ENCODE peak calls at places on chromosomes 3 and 15, in nine cellular contexts. L, N, Q, W, U, T, F, D and I are unnamed samples.

GRCh38 chr3:157475921-157476395 is 27.3 kb downstream of the VEPH1 start:
- DNase-seq in L (no peak), N (peak), Q (no peak), W (no peak), U (no peak), T (no peak), F (peak), D (no peak), I (peak)

GRCh38 chr15:77409259-77410156 is 10.4 kb downstream of the PEAK1 start:
- DNase-seq in L (no peak), N (no peak), Q (no peak), W (no peak), U (no peak), T (no peak), F (no peak), D (no peak), I (peak)

GRCh38 chr15:61033938-61034792 is 194.9 kb downstream of the RORA start:
- DNase-seq in L (no peak), N (no peak), Q (no peak), W (no peak), U (no peak), T (no peak), F (no peak), D (no peak), I (no peak)

GRCh38 chr15:87167055-87167454 is 1087.4 kb downstream of the AGBL1 start:
- DNase-seq in L (no peak), N (peak), Q (no peak), W (no peak), U (no peak), T (no peak), F (peak), D (no peak), I (no peak)

GRCh38 chr3:139935866-139936817 is 1.2 kb downstream of the CLSTN2 start:
- DNase-seq in L (peak), N (no peak), Q (no peak), W (peak), U (no peak), T (peak), F (no peak), D (peak), I (peak)

GRCh38 chr3:85161544-85161943 is 202.8 kb downstream of the CADM2 start:
- DNase-seq in L (no peak), N (peak), Q (no peak), W (no peak), U (no peak), T (no peak), F (no peak), D (no peak), I (peak)

GRCh38 chr3:157073810-157074209 is 86.1 kb downstream of the CCNL1 start:
- DNase-seq in L (no peak), N (peak), Q (no peak), W (peak), U (no peak), T (no peak), F (peak), D (no peak), I (peak)

GRCh38 chr3:117706037-117706436 is 996.5 kb downstream of the TUSC7 start:
- DNase-seq in L (no peak), N (peak), Q (no peak), W (no peak), U (no peak), T (no peak), F (peak), D (no peak), I (peak)

GRCh38 chr15:89335289-89336041 is 841 bp upstream of the POLG start:
- DNase-seq in L (no peak), N (no peak), Q (no peak), W (no peak), U (no peak), T (no peak), F (no peak), D (peak), I (no peak)

GRCh38 chr3:45118615-45119062 is 27.5 kb downstream of the CDCP1 start:
- DNase-seq in L (no peak), N (no peak), Q (no peak), W (no peak), U (no peak), T (no peak), F (no peak), D (no peak), I (no peak)

GRCh38 chr3:168532135-168532534 is 436.4 kb upstream of the GOLIM4 start:
- DNase-seq in L (no peak), N (no peak), Q (no peak), W (no peak), U (no peak), T (no peak), F (no peak), D (no peak), I (no peak)

GRCh38 chr3:172787746-172788145 is 37.2 kb downstream of the ECT2 start:
- DNase-seq in L (no peak), N (peak), Q (no peak), W (no peak), U (no peak), T (no peak), F (peak), D (no peak), I (peak)

GRCh38 chr3:2024713-2025112 is 74.0 kb upstream of the CNTN4 start:
- DNase-seq in L (no peak), N (no peak), Q (no peak), W (no peak), U (no peak), T (no peak), F (no peak), D (no peak), I (no peak)

GRCh38 chr15:40856736-40857135 is 12.9 kb downstream of the SPINT1 start:
- DNase-seq in L (no peak), N (no peak), Q (no peak), W (no peak), U (no peak), T (no peak), F (no peak), D (no peak), I (no peak)

GRCh38 chr15:75731248-75732100 is 18.8 kb upstream of the CSPG4 start:
- DNase-seq in L (no peak), N (no peak), Q (no peak), W (no peak), U (no peak), T (no peak), F (no peak), D (no peak), I (peak)

GRCh38 chr3:187042874-187043458 is 96.3 kb downstream of the RPL39L start:
- DNase-seq in L (no peak), N (no peak), Q (no peak), W (no peak), U (no peak), T (no peak), F (no peak), D (no peak), I (no peak)

GRCh38 chr3:192011137-192011536 is 550.2 kb downstream of the PYDC2 start:
- DNase-seq in L (no peak), N (peak), Q (no peak), W (no peak), U (no peak), T (no peak), F (no peak), D (no peak), I (peak)

GRCh38 chr3:71168043-71168720 is 415.3 kb downstream of the FOXP1 start:
- DNase-seq in L (no peak), N (peak), Q (peak), W (no peak), U (no peak), T (no peak), F (peak), D (no peak), I (peak)

GRCh38 chr3:1072040-1072439 is 20.8 kb upstream of the CNTN6 start:
- DNase-seq in L (no peak), N (no peak), Q (no peak), W (no peak), U (no peak), T (no peak), F (no peak), D (no peak), I (no peak)

GRCh38 chr3:43695443-43695842 is 4.7 kb downstream of the ABHD5 start:
- DNase-seq in L (no peak), N (peak), Q (no peak), W (no peak), U (no peak), T (no peak), F (no peak), D (no peak), I (peak)

GRCh38 chr15:67815036-67815592 is 10.2 kb upstream of the SKOR1 start:
- DNase-seq in L (no peak), N (no peak), Q (no peak), W (no peak), U (no peak), T (no peak), F (no peak), D (no peak), I (no peak)

GRCh38 chr3:53045107-53045783 is 628 bp downstream of the SFMBT1 start:
- DNase-seq in L (no peak), N (no peak), Q (no peak), W (peak), U (peak), T (peak), F (peak), D (peak), I (peak)

GRCh38 chr15:86650084-86650483 is 570.4 kb downstream of the AGBL1 start:
- DNase-seq in L (no peak), N (no peak), Q (no peak), W (no peak), U (no peak), T (no peak), F (no peak), D (no peak), I (no peak)

GRCh38 chr3:179410317-179410716 is 41.0 kb downstream of the GNB4 start:
- DNase-seq in L (no peak), N (peak), Q (no peak), W (peak), U (no peak), T (no peak), F (peak), D (no peak), I (peak)